ENCODE peak calls at places on chromosomes 1 and 21, in ten cellular contexts. I, M, F, K, X, S, N, P, C and H are unnamed samples.

GRCh38 chr21:32494946-32495703 is 82.6 kb downstream of the EVA1C start:
- DNase-seq in I (no peak), X (no peak), P (no peak), F (no peak), M (peak), C (no peak), N (peak), S (no peak), K (no peak), H (peak)

GRCh38 chr1:37306461-37306860 is 167.9 kb upstream of the ZC3H12A start:
- DNase-seq in N (no peak), I (peak), K (no peak), F (no peak), M (no peak), C (no peak), X (no peak), S (no peak), P (no peak), H (no peak)

GRCh38 chr1:43232071-43232470 is 37.7 kb upstream of the TMEM125 start:
- DNase-seq in I (no peak), K (no peak), C (no peak), M (peak), N (peak), S (no peak), F (no peak), P (no peak), X (no peak), H (peak)

GRCh38 chr1:20404466-20404865 is 81.5 kb downstream of the CAMK2N1 start:
- DNase-seq in N (no peak), P (no peak), M (no peak), C (no peak), K (peak), F (no peak), S (no peak), X (no peak), I (no peak), H (no peak)

GRCh38 chr1:58005212-58005611 is 541.3 kb downstream of the OMA1 start:
- DNase-seq in F (no peak), P (no peak), M (no peak), C (no peak), I (no peak), N (no peak), K (no peak), X (no peak), S (no peak), H (no peak)

GRCh38 chr1:226664413-226665101 is 74.5 kb downstream of the ITPKB start:
- DNase-seq in P (no peak), S (peak), K (no peak), X (no peak), C (no peak), I (peak), M (peak), F (no peak), N (peak), H (peak)

GRCh38 chr1:165877411-165877810 is 50.0 kb downstream of the UCK2 start:
- DNase-seq in X (no peak), N (no peak), M (no peak), K (no peak), F (no peak), P (no peak), S (no peak), I (no peak), C (no peak), H (no peak)

GRCh38 chr1:15145327-15145726 is 8.2 kb upstream of the TMEM51 start:
- DNase-seq in F (no peak), S (no peak), P (no peak), M (no peak), X (no peak), I (no peak), N (no peak), K (no peak), C (no peak), H (no peak)

GRCh38 chr1:26041978-26042377 is 3.9 kb downstream of the SLC30A2 start:
- DNase-seq in N (no peak), I (no peak), S (no peak), X (no peak), M (no peak), K (no peak), P (no peak), F (no peak), C (no peak), H (no peak)

GRCh38 chr21:45976666-45977335 is 4.8 kb upstream of the COL6A1 start:
- DNase-seq in C (no peak), X (no peak), P (no peak), S (no peak), K (no peak), I (no peak), N (no peak), F (no peak), M (no peak), H (no peak)

GRCh38 chr1:29901618-29902017 is 665.3 kb downstream of the PTPRU start:
- DNase-seq in C (no peak), I (peak), P (no peak), F (no peak), M (no peak), X (no peak), S (no peak), N (no peak), K (no peak), H (no peak)

GRCh38 chr1:201275266-201275666 is 8.0 kb upstream of the PKP1 start:
- DNase-seq in X (no peak), N (peak), F (no peak), M (peak), P (no peak), K (no peak), S (peak), C (no peak), I (peak), H (peak)

GRCh38 chr1:43437031-43437973 is 16.4 kb downstream of the HYI start:
- DNase-seq in I (no peak), K (no peak), M (no peak), N (no peak), F (no peak), S (no peak), P (no peak), C (no peak), X (no peak), H (no peak)

GRCh38 chr21:44448651-44449131 is 6.6 kb upstream of the LRRC3 start:
- DNase-seq in I (no peak), P (no peak), S (no peak), C (no peak), M (no peak), F (no peak), X (peak), K (no peak), N (no peak), H (no peak)

GRCh38 chr1:98398649-98399048 is 262.9 kb upstream of the SNX7 start:
- DNase-seq in F (no peak), P (no peak), I (no peak), C (no peak), N (peak), X (no peak), S (no peak), K (no peak), M (no peak), H (no peak)

GRCh38 chr1:92329356-92330129 is 30.7 kb downstream of the RPAP2 start:
- DNase-seq in K (no peak), C (no peak), P (no peak), S (peak), N (peak), X (no peak), M (no peak), I (no peak), F (no peak), H (peak)

GRCh38 chr1:232278925-232279324 is 351.0 kb downstream of the SIPA1L2 start:
- DNase-seq in P (no peak), S (no peak), M (no peak), N (no peak), I (no peak), K (no peak), X (no peak), C (no peak), F (no peak), H (no peak)

GRCh38 chr21:44957047-44957831 is 17.4 kb downstream of the SLX9 start:
- DNase-seq in X (no peak), S (no peak), P (no peak), F (no peak), C (no peak), N (no peak), M (no peak), I (no peak), K (no peak), H (no peak)

GRCh38 chr21:36690637-36691538 is 8.0 kb upstream of the SIM2 start:
- DNase-seq in M (no peak), N (no peak), F (no peak), C (no peak), K (no peak), P (no peak), I (no peak), X (no peak), S (no peak), H (no peak)

GRCh38 chr21:46092026-46092764 is 5.7 kb upstream of the COL6A2 start:
- DNase-seq in K (no peak), N (peak), C (no peak), S (peak), F (no peak), M (no peak), X (no peak), I (no peak), P (no peak), H (peak)

GRCh38 chr1:22258696-22259095 is 115.8 kb upstream of the WNT4 start:
- DNase-seq in P (no peak), N (no peak), K (no peak), C (no peak), M (no peak), F (no peak), I (no peak), X (no peak), S (no peak), H (no peak)

GRCh38 chr1:12593621-12594066 is 24.4 kb downstream of the DHRS3 start:
- DNase-seq in C (no peak), P (no peak), N (peak), X (no peak), M (no peak), F (no peak), K (peak), I (no peak), S (no peak), H (no peak)

GRCh38 chr1:110864260-110864659 is 8.7 kb upstream of the CD53 start:
- DNase-seq in M (no peak), S (no peak), K (no peak), P (no peak), N (no peak), F (no peak), C (no peak), X (no peak), I (no peak), H (no peak)

GRCh38 chr1:74819062-74819461 is 86.1 kb downstream of the TYW3 start:
- DNase-seq in F (no peak), X (no peak), I (no peak), M (no peak), P (no peak), S (no peak), C (no peak), N (peak), K (no peak), H (no peak)

GRCh38 chr1:51535006-51535592 is 16.0 kb upstream of the EPS15 start:
- DNase-seq in X (peak), N (peak), F (peak), K (peak), C (peak), M (no peak), I (peak), P (peak), S (peak), H (peak)

GRCh38 chr1:18188820-18189517 is 81.4 kb downstream of the IGSF21 start:
- DNase-seq in M (no peak), I (no peak), P (no peak), N (no peak), K (no peak), F (no peak), S (no peak), C (no peak), X (no peak), H (no peak)

GRCh38 chr1:244201750-244202149 is 150.7 kb downstream of the ZBTB18 start:
- DNase-seq in X (no peak), N (no peak), P (no peak), M (no peak), C (no peak), F (no peak), I (no peak), S (no peak), K (no peak), H (no peak)

GRCh38 chr1:151540982-151541377 is 871 bp downstream of the TUFT1 start:
- DNase-seq in P (no peak), M (no peak), F (no peak), K (no peak), S (no peak), I (peak), C (no peak), N (peak), X (peak), H (no peak)